ENCODE peak calls at places on chromosome 10, in eight cellular contexts. M is lower leg skin, U is globus pallidus, H is astrocyte of the hippocampus, A is adipocyte, Q is DMS153, I is activated T-cell treated with anti-CD3 and anti-CD28 coated beads for 1 hour, B is smooth muscle cell of the brain vasculature. L is an unnamed sample.

GRCh38 chr10:110918633-110919348 is at the start of gene BBIP1:
- DNase-seq in H (peak; percentile 100), B (peak; percentile 100), M (peak; percentile 99), I (no peak), A (peak; percentile 100), U (peak; percentile 100), Q (peak; percentile 100), L (peak; percentile 96)

GRCh38 chr10:22501412-22501811 is 156.1 kb downstream of the SPAG6 start:
- DNase-seq in B (no peak), U (peak; percentile 42), A (no peak), M (no peak), Q (no peak), I (no peak), H (no peak), L (no peak)

GRCh38 chr10:119517235-119518141 is 25.0 kb downstream of the RGS10 start:
- DNase-seq in M (peak; percentile 62), Q (no peak), B (no peak), H (no peak), U (no peak), A (no peak), I (no peak), L (no peak)

GRCh38 chr10:33306126-33306525 is 28.3 kb downstream of the NRP1 start:
- DNase-seq in A (no peak), I (no peak), H (peak; percentile 67), U (no peak), B (no peak), M (no peak), Q (peak; percentile 25), L (no peak)

GRCh38 chr10:121078672-121079102 is 227.5 kb downstream of the WDR11 start:
- DNase-seq in I (no peak), U (no peak), A (no peak), Q (no peak), H (peak; percentile 73), M (peak; percentile 75), B (no peak), L (no peak)

GRCh38 chr10:57679916-57680315 is 587.8 kb downstream of the IPMK start:
- DNase-seq in I (no peak), Q (no peak), U (no peak), H (no peak), M (no peak), A (no peak), B (no peak), L (no peak)

GRCh38 chr10:58952747-58953466 is 223.5 kb upstream of the PHYHIPL start:
- DNase-seq in Q (peak; percentile 17), M (peak; percentile 54), A (peak; percentile 79), H (peak; percentile 83), B (peak; percentile 20), U (peak; percentile 81), I (no peak), L (peak; percentile 37)

GRCh38 chr10:58264780-58265179 is 2.9 kb downstream of the IPMK start:
- DNase-seq in A (peak; percentile 12), I (no peak), Q (peak; percentile 19), M (no peak), U (peak; percentile 6), B (no peak), H (no peak), L (peak; percentile 3)

GRCh38 chr10:106502651-106503050 is 661.9 kb downstream of the SORCS1 start:
- DNase-seq in I (no peak), A (no peak), Q (no peak), H (no peak), U (no peak), M (no peak), B (no peak), L (no peak)

GRCh38 chr10:30810416-30810815 is 180.9 kb upstream of the LYZL2 start:
- DNase-seq in M (no peak), Q (no peak), H (no peak), I (no peak), U (no peak), A (no peak), B (no peak), L (no peak)

GRCh38 chr10:23656735-23657134 is 217.9 kb downstream of the OTUD1 start:
- DNase-seq in Q (no peak), M (no peak), A (no peak), I (no peak), B (no peak), U (no peak), H (peak; percentile 5), L (no peak)

GRCh38 chr10:95635319-95635733 is 21.2 kb downstream of the ALDH18A1 start:
- DNase-seq in U (no peak), M (no peak), A (no peak), I (no peak), B (no peak), Q (no peak), H (no peak), L (no peak)

GRCh38 chr10:67935223-67935622 is 50.8 kb downstream of the SIRT1 start:
- DNase-seq in U (no peak), Q (no peak), A (no peak), M (no peak), H (no peak), B (no peak), I (no peak), L (no peak)

GRCh38 chr10:24952701-24953349 is 419 bp upstream of the PRTFDC1 start:
- DNase-seq in B (no peak), Q (peak; percentile 18), A (peak; percentile 76), M (peak; percentile 25), H (peak; percentile 71), U (peak; percentile 67), I (peak; percentile 48), L (peak; percentile 55)

GRCh38 chr10:52950578-52950977 is 178.0 kb upstream of the MBL2 start:
- DNase-seq in B (no peak), Q (no peak), U (no peak), A (no peak), M (no peak), H (no peak), I (no peak), L (no peak)

GRCh38 chr10:77360121-77360520 is 277.5 kb downstream of the KCNMA1 start:
- DNase-seq in Q (no peak), A (peak; percentile 74), M (no peak), B (no peak), U (no peak), I (no peak), H (no peak), L (no peak)